ENCODE peak calls at places on chromosomes 2 and 18, in six cellular contexts. T is fibroblast of lung, P is lung, K is body of pancreas, N is spleen, M is kidney epithelial cell. W is an unnamed sample.

GRCh38 chr2:228699400-228699799 is 517.9 kb upstream of the SPHKAP start:
- DNase-seq in T (peak; percentile 74), P (no peak), K (no peak), N (no peak), M (no peak), W (no peak)

GRCh38 chr2:85997016-85997970 is 108.4 kb downstream of the POLR1A start:
- DNase-seq in T (no peak), P (no peak), K (peak; percentile 53), N (peak; percentile 68), M (no peak), W (no peak)

GRCh38 chr2:233832869-233833812 is 21.2 kb downstream of the HJURP start:
- DNase-seq in T (peak; percentile 50), P (no peak), K (no peak), N (peak; percentile 46), M (peak; percentile 26), W (no peak)

GRCh38 chr2:191050640-191050987 is 36.6 kb upstream of the STAT1 start:
- DNase-seq in T (peak; percentile 47), P (no peak), K (no peak), N (no peak), M (no peak), W (no peak)

GRCh38 chr18:59005266-59005665 is 134.4 kb upstream of the SEC11C start:
- DNase-seq in T (peak; percentile 31), P (no peak), K (peak; percentile 24), N (no peak), M (no peak), W (peak; percentile 75)

GRCh38 chr2:231308631-231309414 is 86.7 kb upstream of the B3GNT7 start:
- DNase-seq in T (no peak), P (no peak), K (no peak), N (no peak), M (peak; percentile 85), W (peak; percentile 73)

GRCh38 chr2:128410758-128411215 is 92.1 kb upstream of the HS6ST1 start:
- DNase-seq in T (no peak), P (peak; percentile 14), K (no peak), N (peak; percentile 25), M (no peak), W (no peak)

GRCh38 chr2:238169021-238169707 is 10.4 kb downstream of the ERFE start:
- DNase-seq in T (peak; percentile 98), P (no peak), K (peak; percentile 74), N (no peak), M (peak; percentile 64), W (peak; percentile 10)

GRCh38 chr2:94985636-94986035 is 39.9 kb upstream of the MAL start:
- DNase-seq in T (no peak), P (no peak), K (no peak), N (no peak), M (no peak), W (no peak)

GRCh38 chr2:55957142-55957541 is 33.6 kb upstream of the EFEMP1 start:
- DNase-seq in T (peak; percentile 9), P (no peak), K (no peak), N (no peak), M (no peak), W (no peak)

GRCh38 chr2:188922191-188922590 is 52.0 kb upstream of the COL3A1 start:
- DNase-seq in T (no peak), P (no peak), K (no peak), N (no peak), M (no peak), W (no peak)

GRCh38 chr2:163347982-163348842 is 387.6 kb downstream of the FIGN start:
- DNase-seq in T (peak; percentile 79), P (peak; percentile 52), K (peak; percentile 69), N (peak; percentile 82), M (peak; percentile 74), W (peak; percentile 78)

GRCh38 chr18:13447621-13448020 is 229.1 kb downstream of the LDLRAD4 start:
- DNase-seq in T (peak; percentile 29), P (no peak), K (no peak), N (no peak), M (peak; percentile 85), W (peak; percentile 75)

GRCh38 chr2:186423481-186423880 is 62.6 kb upstream of the ZC3H15 start:
- DNase-seq in T (no peak), P (no peak), K (no peak), N (no peak), M (no peak), W (no peak)

GRCh38 chr18:75205760-75206109 is 3.2 kb downstream of the PTGR3 start:
- DNase-seq in T (peak; percentile 72), P (no peak), K (no peak), N (no peak), M (no peak), W (no peak)

GRCh38 chr2:23556929-23557328 is 171.9 kb downstream of the KLHL29 start:
- DNase-seq in T (no peak), P (no peak), K (peak; percentile 53), N (no peak), M (no peak), W (no peak)

GRCh38 chr2:119350311-119350998 is 16.2 kb downstream of the C2orf76 start:
- DNase-seq in T (no peak), P (no peak), K (no peak), N (no peak), M (no peak), W (no peak)

GRCh38 chr2:221572821-221573429 is 821 bp upstream of the EPHA4 start:
- DNase-seq in T (peak; percentile 48), P (peak; percentile 38), K (peak; percentile 52), N (no peak), M (no peak), W (peak; percentile 27)

GRCh38 chr18:55918449-55918848 is 330.5 kb upstream of the TCF4 start:
- DNase-seq in T (no peak), P (no peak), K (no peak), N (no peak), M (no peak), W (no peak)

GRCh38 chr18:32629292-32629691 is 143.5 kb downstream of the KLHL14 start:
- DNase-seq in T (no peak), P (no peak), K (no peak), N (no peak), M (no peak), W (no peak)

GRCh38 chr2:105158002-105158401 is 83.5 kb upstream of the GPR45 start:
- DNase-seq in T (no peak), P (no peak), K (no peak), N (no peak), M (no peak), W (no peak)

GRCh38 chr2:42110287-42110973 is 58.7 kb upstream of the EML4 start:
- DNase-seq in T (peak; percentile 66), P (no peak), K (peak; percentile 46), N (no peak), M (no peak), W (no peak)

GRCh38 chr2:206840999-206841398 is 75.6 kb downstream of the FASTKD2 start:
- DNase-seq in T (no peak), P (no peak), K (no peak), N (no peak), M (no peak), W (no peak)

DNA sequence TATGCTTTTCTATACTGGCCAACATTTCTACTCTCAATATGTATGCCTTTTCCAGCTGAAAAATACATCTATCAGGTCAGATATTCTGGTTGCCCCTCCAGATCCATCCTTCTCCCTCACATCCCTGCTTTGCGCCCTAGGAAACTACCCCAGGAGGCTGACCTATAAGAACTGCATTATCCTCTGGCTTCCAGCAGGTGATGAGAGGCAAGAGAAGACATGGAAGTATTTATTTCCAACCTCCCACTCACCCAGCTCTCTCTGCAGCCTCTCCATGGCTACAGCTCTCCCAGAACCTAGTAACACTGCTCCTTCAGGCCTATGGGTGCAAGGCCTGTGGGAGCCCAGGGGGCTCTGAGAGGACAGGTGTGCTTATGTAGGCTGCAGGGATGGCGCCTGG is 42.9 kb downstream of the ARID5A start:
- DNase-seq in T (no peak), P (no peak), K (no peak), N (no peak), M (no peak), W (no peak)
- TF ChIP-seq CTCF in T (no peak), P (no peak), K (no peak), N (no peak), M (no peak), W (no peak)

GRCh38 chr2:199581504-199581903 is 123.8 kb upstream of the SATB2 start:
- DNase-seq in T (no peak), P (no peak), K (no peak), N (no peak), M (no peak), W (no peak)

GRCh38 chr2:199583676-199584075 is 125.9 kb upstream of the SATB2 start:
- DNase-seq in T (no peak), P (no peak), K (no peak), N (no peak), M (no peak), W (no peak)

DNA sequence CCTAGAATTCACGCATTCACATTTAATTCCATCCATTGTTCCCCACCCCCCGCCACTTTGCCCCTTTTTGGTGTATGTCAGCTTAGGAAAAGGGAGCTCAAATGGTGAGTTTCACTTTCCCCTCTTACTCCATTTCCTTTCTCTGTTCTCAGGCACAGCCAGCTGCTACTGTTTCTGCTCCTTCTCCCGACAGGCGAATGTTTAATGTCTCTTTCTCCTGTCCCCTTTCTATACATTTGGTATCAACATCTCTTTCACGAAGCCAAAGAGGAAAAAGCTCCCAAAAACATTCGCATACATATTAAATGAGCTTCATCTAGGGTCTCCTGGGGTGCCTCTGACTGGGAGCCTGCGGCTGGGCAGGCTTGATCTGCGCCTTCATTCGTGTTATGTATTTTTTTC is 124.2 kb upstream of the SATB2 start:
- DNase-seq in T (peak; percentile 52), P (no peak), K (no peak), N (no peak), M (no peak), W (no peak)
- H3K4me3 ChIP-seq in T (peak overlapping the region; percentile 48), P (no peak overlapping the region), K (no peak overlapping the region), N (no peak overlapping the region), M (no peak overlapping the region), W (no peak overlapping the region)

DNA sequence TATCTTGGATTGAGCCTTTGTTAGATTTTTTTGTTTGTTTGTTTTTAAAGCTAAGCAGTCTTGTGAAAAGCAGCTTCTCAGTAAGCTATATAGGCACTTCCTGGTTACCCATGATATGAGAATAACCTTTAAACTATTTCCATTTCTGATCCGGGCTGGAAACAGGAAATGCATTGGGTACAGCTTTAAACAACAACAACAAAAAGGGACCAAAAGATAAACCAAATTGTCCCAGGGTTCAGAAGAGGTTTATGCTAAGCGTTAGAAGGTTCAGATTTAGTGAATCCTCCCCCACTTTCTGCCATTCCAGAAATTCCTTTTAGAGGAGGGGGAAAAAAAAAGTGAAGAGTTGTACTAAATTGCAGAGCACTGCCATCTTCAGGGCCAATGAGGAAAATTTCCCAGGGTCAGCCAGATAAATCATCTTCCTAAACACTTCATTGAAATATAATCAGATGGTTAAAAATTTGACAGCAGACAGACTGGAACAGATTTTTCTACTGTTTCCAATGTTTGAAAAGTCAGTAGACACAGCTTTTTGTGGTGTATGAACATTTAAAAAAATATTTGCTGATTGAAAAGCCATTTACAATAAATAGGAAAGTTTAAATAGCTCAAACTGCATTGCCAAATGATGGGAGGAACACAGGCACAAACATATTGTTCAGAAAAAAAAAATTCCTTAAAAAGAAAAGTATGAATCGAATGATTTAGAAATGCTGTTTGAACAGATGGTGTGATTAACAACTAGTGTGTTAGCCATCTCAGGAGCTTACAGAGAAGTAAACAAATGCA is 190.0 kb upstream of the TANK start:
- DNase-seq in T (peak; percentile 90), P (no peak), K (peak; percentile 32), N (no peak), M (peak; percentile 49), W (peak; percentile 71)
- TF ChIP-seq CTCF in T (peak; percentile 78), P (peak; percentile 55), K (peak; percentile 77), N (peak; percentile 60), M (peak; percentile 66), W (peak; percentile 77)

GRCh38 chr18:67862069-67862468 is 345.5 kb upstream of the DSEL start:
- DNase-seq in T (no peak), P (no peak), K (no peak), N (no peak), M (no peak), W (peak; percentile 13)
- H3K4me3 ChIP-seq in T (no peak overlapping the region), P (no peak overlapping the region), K (no peak overlapping the region), N (no peak overlapping the region), M (no peak overlapping the region), W (no peak overlapping the region)

W was measured in retinal pigment epithelial cell.